ENCODE peak calls at places on chromosomes 13 and 19, in eight cellular contexts. One of them, this sample, is unnamed.

GRCh38 chr13:23701646-23702045 is 131.4 kb downstream of the TNFRSF19 start:
- DNase-seq in HFF-Myc: no peak
- DNase-seq in BJ: no peak
- DNase-seq in CD4-positive, alpha-beta T cell: no peak
- DNase-seq in HFFc6: no peak
- DNase-seq in fibroblast of the aortic adventitia: peak
- DNase-seq in stimulated activated CD8-positive, alpha-beta memory T cell treated with anti-CD3 and anti-CD28 coated beads, Interleukin-2, amount 100 ng/mL, for 48 hours: no peak
- DNase-seq in neural progenitor cell: no peak
- DNase-seq in this sample: no peak

GRCh38 chr13:114099191-114099590 is 33.2 kb downstream of the RASA3 start:
- DNase-seq in HFF-Myc: no peak
- DNase-seq in BJ: peak
- DNase-seq in CD4-positive, alpha-beta T cell: peak
- DNase-seq in HFFc6: peak
- DNase-seq in fibroblast of the aortic adventitia: peak
- DNase-seq in stimulated activated CD8-positive, alpha-beta memory T cell treated with anti-CD3 and anti-CD28 coated beads, Interleukin-2, amount 100 ng/mL, for 48 hours: no peak
- DNase-seq in neural progenitor cell: peak
- DNase-seq in this sample: peak

GRCh38 chr19:40974633-40975037 is 16.4 kb upstream of the CYP2B6 start:
- DNase-seq in HFF-Myc: peak
- DNase-seq in BJ: peak
- DNase-seq in CD4-positive, alpha-beta T cell: peak
- DNase-seq in HFFc6: peak
- DNase-seq in fibroblast of the aortic adventitia: peak
- DNase-seq in stimulated activated CD8-positive, alpha-beta memory T cell treated with anti-CD3 and anti-CD28 coated beads, Interleukin-2, amount 100 ng/mL, for 48 hours: peak
- DNase-seq in neural progenitor cell: peak
- DNase-seq in this sample: peak

GRCh38 chr19:10013834-10014618 is 743 bp downstream of the RDH8 start:
- DNase-seq in HFF-Myc: no peak
- DNase-seq in BJ: no peak
- DNase-seq in CD4-positive, alpha-beta T cell: no peak
- DNase-seq in HFFc6: no peak
- DNase-seq in fibroblast of the aortic adventitia: no peak
- DNase-seq in stimulated activated CD8-positive, alpha-beta memory T cell treated with anti-CD3 and anti-CD28 coated beads, Interleukin-2, amount 100 ng/mL, for 48 hours: no peak
- DNase-seq in neural progenitor cell: no peak
- DNase-seq in this sample: no peak

GRCh38 chr13:85508683-85509329 is 290.4 kb downstream of the SLITRK6 start:
- DNase-seq in HFF-Myc: no peak
- DNase-seq in BJ: no peak
- DNase-seq in CD4-positive, alpha-beta T cell: no peak
- DNase-seq in HFFc6: no peak
- DNase-seq in fibroblast of the aortic adventitia: peak
- DNase-seq in stimulated activated CD8-positive, alpha-beta memory T cell treated with anti-CD3 and anti-CD28 coated beads, Interleukin-2, amount 100 ng/mL, for 48 hours: no peak
- DNase-seq in neural progenitor cell: no peak
- DNase-seq in this sample: no peak

GRCh38 chr19:51441410-51442390 is 16.6 kb downstream of the SIGLEC8 start:
- DNase-seq in HFF-Myc: no peak
- DNase-seq in BJ: no peak
- DNase-seq in CD4-positive, alpha-beta T cell: peak
- DNase-seq in HFFc6: no peak
- DNase-seq in fibroblast of the aortic adventitia: no peak
- DNase-seq in stimulated activated CD8-positive, alpha-beta memory T cell treated with anti-CD3 and anti-CD28 coated beads, Interleukin-2, amount 100 ng/mL, for 48 hours: peak
- DNase-seq in neural progenitor cell: no peak
- DNase-seq in this sample: peak

GRCh38 chr19:39296055-39296645 is at the start of gene IFNL1:
- DNase-seq in HFF-Myc: no peak
- DNase-seq in BJ: no peak
- DNase-seq in CD4-positive, alpha-beta T cell: no peak
- DNase-seq in HFFc6: no peak
- DNase-seq in fibroblast of the aortic adventitia: no peak
- DNase-seq in stimulated activated CD8-positive, alpha-beta memory T cell treated with anti-CD3 and anti-CD28 coated beads, Interleukin-2, amount 100 ng/mL, for 48 hours: no peak
- DNase-seq in neural progenitor cell: no peak
- DNase-seq in this sample: no peak

GRCh38 chr19:17306285-17306714 is 628 bp downstream of the MRPL34 start:
- DNase-seq in HFF-Myc: no peak
- DNase-seq in BJ: no peak
- DNase-seq in CD4-positive, alpha-beta T cell: no peak
- DNase-seq in HFFc6: no peak
- DNase-seq in fibroblast of the aortic adventitia: no peak
- DNase-seq in stimulated activated CD8-positive, alpha-beta memory T cell treated with anti-CD3 and anti-CD28 coated beads, Interleukin-2, amount 100 ng/mL, for 48 hours: no peak
- DNase-seq in neural progenitor cell: peak
- DNase-seq in this sample: no peak

GRCh38 chr19:17616961-17617806 is 61.7 kb downstream of the COLGALT1 start:
- DNase-seq in HFF-Myc: no peak
- DNase-seq in BJ: no peak
- DNase-seq in CD4-positive, alpha-beta T cell: no peak
- DNase-seq in HFFc6: peak
- DNase-seq in fibroblast of the aortic adventitia: no peak
- DNase-seq in stimulated activated CD8-positive, alpha-beta memory T cell treated with anti-CD3 and anti-CD28 coated beads, Interleukin-2, amount 100 ng/mL, for 48 hours: no peak
- DNase-seq in neural progenitor cell: peak
- DNase-seq in this sample: no peak

GRCh38 chr13:34174671-34175145 is 356.8 kb downstream of the RFC3 start:
- DNase-seq in HFF-Myc: no peak
- DNase-seq in BJ: peak
- DNase-seq in CD4-positive, alpha-beta T cell: no peak
- DNase-seq in HFFc6: peak
- DNase-seq in fibroblast of the aortic adventitia: peak
- DNase-seq in stimulated activated CD8-positive, alpha-beta memory T cell treated with anti-CD3 and anti-CD28 coated beads, Interleukin-2, amount 100 ng/mL, for 48 hours: no peak
- DNase-seq in neural progenitor cell: no peak
- DNase-seq in this sample: no peak